ENCODE peak calls at places on chromosomes 1 and 21, in four cellular contexts. Q is NCI-H1105 treated with DMSO at 0.1 percent for 48 hours, G is AG04450, Y is colonic mucosa. F is an unnamed sample.

GRCh38 chr1:150995896-150996295 is 10.8 kb downstream of the MINDY1 start:
- DNase-seq in Q (peak; percentile 34), G (no peak), Y (no peak), F (no peak)

GRCh38 chr1:90046635-90047034 is 51.7 kb downstream of the ZNF326 start:
- DNase-seq in Q (no peak), G (no peak), Y (no peak), F (no peak)

GRCh38 chr1:180887841-180888240 is 24.9 kb upstream of the KIAA1614 start:
- DNase-seq in Q (no peak), G (no peak), Y (no peak), F (no peak)

GRCh38 chr21:26966978-26967913 is at the start of gene ADAMTS5:
- DNase-seq in Q (peak; percentile 8), G (no peak), Y (peak; percentile 28), F (peak; percentile 59)

GRCh38 chr1:78833491-78833890 is 173.0 kb downstream of the ADGRL4 start:
- DNase-seq in Q (peak; percentile 9), G (no peak), Y (no peak), F (no peak)

GRCh38 chr1:205714190-205714905 is 34.0 kb upstream of the SLC45A3 start:
- DNase-seq in Q (no peak), G (no peak), Y (no peak), F (no peak)

GRCh38 chr1:28343405-28343804 is 14.6 kb downstream of the MED18 start:
- DNase-seq in Q (no peak), G (no peak), Y (no peak), F (no peak)

GRCh38 chr1:112079446-112079845 is 90.0 kb upstream of the KCND3 start:
- DNase-seq in Q (no peak), G (no peak), Y (no peak), F (no peak)

GRCh38 chr1:100130552-100131077 is 2.1 kb downstream of the SASS6 start:
- DNase-seq in Q (no peak), G (no peak), Y (no peak), F (no peak)

GRCh38 chr1:179126338-179127060 is 44.6 kb downstream of the TOR3A start:
- DNase-seq in Q (no peak), G (no peak), Y (no peak), F (peak; percentile 82)

GRCh38 chr1:44302557-44302956 is 52.5 kb downstream of the ERI3 start:
- DNase-seq in Q (no peak), G (no peak), Y (no peak), F (no peak)

F was measured in tibial artery.